ENCODE peak calls at places on chromosomes 2 and 18, in five cellular contexts. One of them, this sample, is unnamed.
A peak's percentile ranks its signal among the peaks of the same experiment; 100 is the strongest.

GRCh38 chr2:23624915-23625314 is 239.9 kb downstream of the KLHL29 start:
- DNase-seq in Peyer's patch: no peak
- DNase-seq in pancreas: no peak
- DNase-seq in cardiac fibroblast: no peak
- DNase-seq in D721Med: no peak
- DNase-seq in this sample: no peak

GRCh38 chr2:216808805-216809425 is 50.9 kb downstream of the TNP1 start:
- DNase-seq in Peyer's patch: no peak
- DNase-seq in pancreas: no peak
- DNase-seq in cardiac fibroblast: no peak
- DNase-seq in D721Med: no peak
- DNase-seq in this sample: no peak

GRCh38 chr2:231523451-231524266 is 6.6 kb downstream of the NMUR1 start:
- DNase-seq in Peyer's patch: no peak
- DNase-seq in pancreas: no peak
- DNase-seq in cardiac fibroblast: no peak
- DNase-seq in D721Med: no peak
- DNase-seq in this sample: no peak

GRCh38 chr18:9613550-9614400 is 584 bp downstream of the PPP4R1 start:
- DNase-seq in Peyer's patch: peak; percentile 60
- DNase-seq in pancreas: peak; percentile 53
- DNase-seq in cardiac fibroblast: peak; percentile 56
- DNase-seq in D721Med: no peak
- DNase-seq in this sample: peak; percentile 56

GRCh38 chr2:137857871-137858270 is 106.4 kb upstream of the HNMT start:
- DNase-seq in Peyer's patch: no peak
- DNase-seq in pancreas: no peak
- DNase-seq in cardiac fibroblast: no peak
- DNase-seq in D721Med: no peak
- DNase-seq in this sample: no peak

GRCh38 chr18:445090-445489 is 55.4 kb downstream of the COLEC12 start:
- DNase-seq in Peyer's patch: no peak
- DNase-seq in pancreas: no peak
- DNase-seq in cardiac fibroblast: no peak
- DNase-seq in D721Med: no peak
- DNase-seq in this sample: no peak

GRCh38 chr2:170155022-170155722 is 22.8 kb upstream of the MYO3B start:
- DNase-seq in Peyer's patch: no peak
- DNase-seq in pancreas: no peak
- DNase-seq in cardiac fibroblast: peak; percentile 40
- DNase-seq in D721Med: no peak
- DNase-seq in this sample: no peak

GRCh38 chr2:127829845-127830246 is 18.9 kb upstream of the WDR33 start:
- DNase-seq in Peyer's patch: peak; percentile 80
- DNase-seq in pancreas: no peak
- DNase-seq in cardiac fibroblast: no peak
- DNase-seq in D721Med: no peak
- DNase-seq in this sample: no peak

GRCh38 chr2:1887915-1888314 is 143.6 kb upstream of the PXDN start:
- DNase-seq in Peyer's patch: no peak
- DNase-seq in pancreas: no peak
- DNase-seq in cardiac fibroblast: peak; percentile 15
- DNase-seq in D721Med: no peak
- DNase-seq in this sample: no peak

GRCh38 chr2:24919977-24920812 is at the start of gene ADCY3:
- DNase-seq in Peyer's patch: peak; percentile 77
- DNase-seq in pancreas: no peak
- DNase-seq in cardiac fibroblast: no peak
- DNase-seq in D721Med: peak; percentile 74
- DNase-seq in this sample: peak; percentile 40

GRCh38 chr2:99827296-99827999 is 314.9 kb downstream of the AFF3 start:
- DNase-seq in Peyer's patch: no peak
- DNase-seq in pancreas: no peak
- DNase-seq in cardiac fibroblast: no peak
- DNase-seq in D721Med: no peak
- DNase-seq in this sample: no peak

GRCh38 chr2:157194097-157194688 is 63.3 kb upstream of the GALNT5 start:
- DNase-seq in Peyer's patch: no peak
- DNase-seq in pancreas: no peak
- DNase-seq in cardiac fibroblast: peak; percentile 85
- DNase-seq in D721Med: no peak
- DNase-seq in this sample: peak; percentile 9

GRCh38 chr2:61220768-61221167 is 58.8 kb downstream of the C2orf74 start:
- DNase-seq in Peyer's patch: no peak
- DNase-seq in pancreas: no peak
- DNase-seq in cardiac fibroblast: peak; percentile 80
- DNase-seq in D721Med: no peak
- DNase-seq in this sample: no peak

GRCh38 chr18:10926565-10927194 is 222.7 kb downstream of the PIEZO2 start:
- DNase-seq in Peyer's patch: no peak
- DNase-seq in pancreas: no peak
- DNase-seq in cardiac fibroblast: peak; percentile 76
- DNase-seq in D721Med: no peak
- DNase-seq in this sample: peak; percentile 14

GRCh38 chr18:41354151-41354550 is 600.9 kb upstream of the PIK3C3 start:
- DNase-seq in Peyer's patch: no peak
- DNase-seq in pancreas: no peak
- DNase-seq in cardiac fibroblast: no peak
- DNase-seq in D721Med: no peak
- DNase-seq in this sample: no peak

GRCh38 chr2:120647487-120647886 is 88.2 kb upstream of the GLI2 start:
- DNase-seq in Peyer's patch: no peak
- DNase-seq in pancreas: no peak
- DNase-seq in cardiac fibroblast: peak; percentile 59
- DNase-seq in D721Med: no peak
- DNase-seq in this sample: no peak

GRCh38 chr18:5049124-5049523 is 147.9 kb downstream of the AKAIN1 start:
- DNase-seq in Peyer's patch: no peak
- DNase-seq in pancreas: no peak
- DNase-seq in cardiac fibroblast: no peak
- DNase-seq in D721Med: no peak
- DNase-seq in this sample: no peak

GRCh38 chr2:236738896-236739295 is 169.3 kb downstream of the ACKR3 start:
- DNase-seq in Peyer's patch: no peak
- DNase-seq in pancreas: no peak
- DNase-seq in cardiac fibroblast: no peak
- DNase-seq in D721Med: no peak
- DNase-seq in this sample: no peak

GRCh38 chr18:75962177-75962576 is 532.9 kb downstream of the ZNF516 start:
- DNase-seq in Peyer's patch: no peak
- DNase-seq in pancreas: no peak
- DNase-seq in cardiac fibroblast: no peak
- DNase-seq in D721Med: no peak
- DNase-seq in this sample: no peak

GRCh38 chr2:101265893-101266499 is 13.3 kb downstream of the CNOT11 start:
- DNase-seq in Peyer's patch: no peak
- DNase-seq in pancreas: peak; percentile 38
- DNase-seq in cardiac fibroblast: no peak
- DNase-seq in D721Med: no peak
- DNase-seq in this sample: no peak

GRCh38 chr2:64859208-64860161 is 129.7 kb upstream of the SLC1A4 start:
- DNase-seq in Peyer's patch: peak; percentile 55
- DNase-seq in pancreas: peak; percentile 90
- DNase-seq in cardiac fibroblast: peak; percentile 88
- DNase-seq in D721Med: no peak
- DNase-seq in this sample: peak; percentile 41

GRCh38 chr2:223069465-223069864 is 17.5 kb downstream of the KCNE4 start:
- DNase-seq in Peyer's patch: no peak
- DNase-seq in pancreas: no peak
- DNase-seq in cardiac fibroblast: no peak
- DNase-seq in D721Med: no peak
- DNase-seq in this sample: no peak

GRCh38 chr2:223066721-223067120 is 14.7 kb downstream of the KCNE4 start:
- DNase-seq in Peyer's patch: no peak
- DNase-seq in pancreas: no peak
- DNase-seq in cardiac fibroblast: no peak
- DNase-seq in D721Med: no peak
- DNase-seq in this sample: no peak

GRCh38 chr2:223068036-223068435 is 16.0 kb downstream of the KCNE4 start:
- DNase-seq in Peyer's patch: no peak
- DNase-seq in pancreas: no peak
- DNase-seq in cardiac fibroblast: no peak
- DNase-seq in D721Med: no peak
- DNase-seq in this sample: no peak

GRCh38 chr2:223072826-223073225 is 20.8 kb downstream of the KCNE4 start:
- DNase-seq in Peyer's patch: no peak
- DNase-seq in pancreas: no peak
- DNase-seq in cardiac fibroblast: no peak
- DNase-seq in D721Med: no peak
- DNase-seq in this sample: no peak

GRCh38 chr2:223069988-223070387 is 18.0 kb downstream of the KCNE4 start:
- DNase-seq in Peyer's patch: no peak
- DNase-seq in pancreas: no peak
- DNase-seq in cardiac fibroblast: no peak
- DNase-seq in D721Med: no peak
- DNase-seq in this sample: no peak
- TF ChIP-seq CTCF in Peyer's patch: no peak
- TF ChIP-seq CTCF in pancreas: no peak
- TF ChIP-seq CTCF in cardiac fibroblast: no peak
- TF ChIP-seq CTCF in D721Med: no peak
- TF ChIP-seq CTCF in this sample: no peak

GRCh38 chr18:24094561-24094960 is 44.3 kb upstream of the CABYR start:
- DNase-seq in Peyer's patch: no peak
- DNase-seq in pancreas: no peak
- DNase-seq in cardiac fibroblast: no peak
- DNase-seq in D721Med: no peak
- DNase-seq in this sample: no peak

GRCh38 chr18:24090876-24091275 is 48.0 kb upstream of the CABYR start:
- DNase-seq in Peyer's patch: no peak
- DNase-seq in pancreas: no peak
- DNase-seq in cardiac fibroblast: no peak
- DNase-seq in D721Med: no peak
- DNase-seq in this sample: no peak

DNA sequence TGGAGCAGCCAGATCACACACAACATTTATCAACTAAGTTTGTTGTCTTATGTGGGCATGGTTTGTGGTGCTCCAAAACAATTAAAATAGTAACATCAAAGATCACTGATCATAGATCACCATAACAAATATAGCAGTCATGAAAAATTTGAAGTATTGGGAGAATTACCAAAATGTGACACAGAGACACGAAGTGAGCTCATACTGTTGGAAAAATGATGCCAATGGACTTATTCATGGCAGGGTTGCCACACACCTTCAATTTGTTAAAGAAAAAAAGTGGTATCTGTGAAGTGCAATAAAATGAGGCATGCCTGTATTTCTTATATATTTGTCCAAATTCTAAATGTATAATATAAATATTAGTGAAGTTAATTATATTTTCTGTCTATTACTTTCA is 42.9 kb upstream of the CABYR start:
- DNase-seq in Peyer's patch: no peak
- DNase-seq in pancreas: no peak
- DNase-seq in cardiac fibroblast: peak; percentile 41
- DNase-seq in D721Med: no peak
- DNase-seq in this sample: no peak
- TF ChIP-seq CTCF in Peyer's patch: no peak
- TF ChIP-seq CTCF in pancreas: no peak
- TF ChIP-seq CTCF in cardiac fibroblast: no peak
- TF ChIP-seq CTCF in D721Med: no peak
- TF ChIP-seq CTCF in this sample: no peak

GRCh38 chr2:79849949-79850348 is 337.1 kb downstream of the CTNNA2 start:
- DNase-seq in Peyer's patch: no peak
- DNase-seq in pancreas: no peak
- DNase-seq in cardiac fibroblast: no peak
- DNase-seq in D721Med: no peak
- DNase-seq in this sample: no peak

GRCh38 chr2:79860233-79861058 is 347.6 kb downstream of the CTNNA2 start:
- DNase-seq in Peyer's patch: no peak
- DNase-seq in pancreas: peak; percentile 21
- DNase-seq in cardiac fibroblast: peak; percentile 34
- DNase-seq in D721Med: no peak
- DNase-seq in this sample: no peak

GRCh38 chr2:79857888-79858287 is 345.0 kb downstream of the CTNNA2 start:
- DNase-seq in Peyer's patch: no peak
- DNase-seq in pancreas: no peak
- DNase-seq in cardiac fibroblast: no peak
- DNase-seq in D721Med: no peak
- DNase-seq in this sample: no peak

GRCh38 chr2:79850912-79851311 is 338.1 kb downstream of the CTNNA2 start:
- DNase-seq in Peyer's patch: no peak
- DNase-seq in pancreas: no peak
- DNase-seq in cardiac fibroblast: no peak
- DNase-seq in D721Med: no peak
- DNase-seq in this sample: no peak

GRCh38 chr2:79855264-79856006 is 342.6 kb downstream of the CTNNA2 start:
- DNase-seq in Peyer's patch: no peak
- DNase-seq in pancreas: peak; percentile 25
- DNase-seq in cardiac fibroblast: no peak
- DNase-seq in D721Med: peak; percentile 41
- DNase-seq in this sample: no peak
- TF ChIP-seq CTCF in Peyer's patch: peak; percentile 46
- TF ChIP-seq CTCF in pancreas: no peak
- TF ChIP-seq CTCF in cardiac fibroblast: no peak
- TF ChIP-seq CTCF in D721Med: peak; percentile 15
- TF ChIP-seq CTCF in this sample: peak; percentile 57

DNA sequence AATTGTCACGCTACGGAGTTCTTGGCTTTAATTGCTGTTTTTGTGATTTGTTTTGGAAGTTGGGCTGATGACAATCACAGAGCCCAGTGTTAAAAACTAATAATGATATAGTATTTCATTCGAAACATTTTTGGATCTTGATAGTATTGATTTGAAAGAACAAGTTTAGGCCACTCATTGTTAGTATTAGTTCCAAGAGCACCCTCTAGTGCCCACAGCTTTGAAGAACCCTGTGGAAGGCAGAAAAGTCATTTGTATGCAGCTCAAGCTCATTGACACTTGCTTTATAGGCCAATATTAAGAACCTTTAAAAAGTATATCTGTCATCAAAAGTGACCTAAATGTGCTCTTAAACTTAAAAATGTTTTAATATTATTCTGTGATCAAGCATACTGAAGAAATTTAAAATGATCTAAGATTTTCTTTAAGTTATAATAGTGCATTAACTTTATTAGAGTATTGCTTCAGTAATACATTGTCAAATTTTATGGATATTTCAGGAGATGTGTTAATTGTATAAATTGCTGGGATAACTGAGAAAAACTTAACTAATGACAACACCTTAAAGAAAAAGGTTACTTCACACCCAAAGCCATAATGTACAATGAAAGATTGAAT is 191.0 kb downstream of the GRB14 start:
- DNase-seq in Peyer's patch: no peak
- DNase-seq in pancreas: peak; percentile 15
- DNase-seq in cardiac fibroblast: peak; percentile 69
- DNase-seq in D721Med: no peak
- DNase-seq in this sample: peak; percentile 47
- TF ChIP-seq CTCF in Peyer's patch: peak; percentile 22
- TF ChIP-seq CTCF in pancreas: no peak
- TF ChIP-seq CTCF in cardiac fibroblast: peak; percentile 67
- TF ChIP-seq CTCF in D721Med: peak; percentile 83
- TF ChIP-seq CTCF in this sample: peak; percentile 80

This sample was measured in neural crest cell.